ENCODE peak calls at places on chromosomes 4 and X, in nine cellular contexts. O, E, H, I, N, U, F, K and D are unnamed samples. For H3K36me3, the result is how much of the 10 kb centered on the place peaks cover.

GRCh38 chrX:16023790-16024734 is 99.3 kb upstream of the GRPR start:
- DNase-seq in O (no peak), E (no peak), H (no peak), I (peak), N (no peak), U (no peak), F (no peak), K (no peak), D (peak)

GRCh38 chrX:39499996-39500395 is 597.8 kb downstream of the BCOR start:
- DNase-seq in O (no peak), E (no peak), H (no peak), I (no peak), N (no peak), U (no peak), F (no peak), K (no peak), D (peak)

GRCh38 chr4:43126595-43126994 is 234.1 kb downstream of the GRXCR1 start:
- DNase-seq in O (no peak), E (no peak), H (no peak), I (no peak), N (no peak), U (no peak), F (no peak), K (no peak), D (no peak)

GRCh38 chr4:26916195-26916594 is 55.6 kb downstream of the STIM2 start:
- DNase-seq in O (no peak), E (no peak), H (no peak), I (peak), N (no peak), U (no peak), F (no peak), K (no peak), D (no peak)

GRCh38 chrX:43618376-43619205 is 37.5 kb upstream of the MAOA start:
- DNase-seq in O (no peak), E (no peak), H (no peak), I (no peak), N (no peak), U (peak), F (no peak), K (no peak), D (no peak)

GRCh38 chr4:76753814-76754213 is 144.1 kb downstream of the SOWAHB start:
- DNase-seq in O (no peak), E (no peak), H (no peak), I (peak), N (no peak), U (no peak), F (no peak), K (peak), D (peak)

GRCh38 chr4:41410049-41410448 is 127.9 kb upstream of the LIMCH1 start:
- DNase-seq in O (no peak), E (no peak), H (no peak), I (peak), N (no peak), U (no peak), F (no peak), K (no peak), D (no peak)

GRCh38 chr4:45036677-45037076 is 310.3 kb upstream of the GNPDA2 start:
- DNase-seq in O (no peak), E (no peak), H (no peak), I (no peak), N (no peak), U (no peak), F (no peak), K (no peak), D (no peak)

GRCh38 chrX:46125139-46125538 is 420.1 kb downstream of the ZNF674 start:
- DNase-seq in O (no peak), E (no peak), H (no peak), I (no peak), N (no peak), U (no peak), F (no peak), K (no peak), D (no peak)

GRCh38 chr4:78569291-78569821 is 17.8 kb downstream of the ANXA3 start:
- DNase-seq in O (no peak), E (no peak), H (no peak), I (peak), N (no peak), U (no peak), F (no peak), K (peak), D (peak)

GRCh38 chr4:41448935-41449334 is 89.0 kb upstream of the LIMCH1 start:
- DNase-seq in O (peak), E (peak), H (no peak), I (no peak), N (no peak), U (peak), F (no peak), K (no peak), D (no peak)

GRCh38 chrX:105114554-105115130 is 105.9 kb downstream of the TEX13A start:
- DNase-seq in O (no peak), E (no peak), H (no peak), I (no peak), N (no peak), U (no peak), F (no peak), K (no peak), D (no peak)

GRCh38 chr4:68719075-68719473 is 48.6 kb upstream of the UGT2B15 start:
- DNase-seq in O (no peak), E (no peak), H (no peak), I (no peak), N (no peak), U (no peak), F (no peak), K (no peak), D (no peak)

GRCh38 chrX:150587585-150588503 is 19.4 kb downstream of the MTM1 start:
- DNase-seq in O (no peak), E (no peak), H (peak), I (no peak), N (no peak), U (no peak), F (no peak), K (no peak), D (no peak)

GRCh38 chrX:14896273-14896672 is 23.1 kb downstream of the MOSPD2 start:
- DNase-seq in O (no peak), E (no peak), H (no peak), I (no peak), N (no peak), U (no peak), F (no peak), K (no peak), D (no peak)

GRCh38 chrX:53421772-53422090 is 723 bp downstream of the SMC1A start:
- DNase-seq in O (no peak), E (no peak), H (no peak), I (no peak), N (no peak), U (no peak), F (no peak), K (no peak), D (no peak)

GRCh38 chr4:74415602-74416300 is 29.2 kb upstream of the AREG start:
- DNase-seq in O (no peak), E (no peak), H (no peak), I (peak), N (no peak), U (no peak), F (no peak), K (no peak), D (no peak)

GRCh38 chr4:93384897-93385296 is 443.7 kb upstream of the ATOH1 start:
- DNase-seq in O (no peak), E (no peak), H (no peak), I (peak), N (no peak), U (no peak), F (no peak), K (no peak), D (peak)

GRCh38 chr4:17781072-17781830 is at the start of gene FAM184B:
- DNase-seq in O (no peak), E (no peak), H (no peak), I (no peak), N (peak), U (no peak), F (no peak), K (no peak), D (peak)

GRCh38 chr4:12902735-12903134 is 581.4 kb downstream of the RAB28 start:
- DNase-seq in O (no peak), E (no peak), H (no peak), I (no peak), N (no peak), U (no peak), F (no peak), K (no peak), D (no peak)

GRCh38 chr4:36244257-36245084 is at the start of gene ARAP2:
- DNase-seq in O (peak), E (peak), H (peak), I (peak), N (peak), U (peak), F (peak), K (no peak), D (peak)

GRCh38 chr4:71604785-71605184 is 179.1 kb downstream of the GC start:
- DNase-seq in O (no peak), E (no peak), H (no peak), I (no peak), N (no peak), U (no peak), F (no peak), K (no peak), D (no peak)

GRCh38 chr4:90357117-90357710 is 230.0 kb downstream of the CCSER1 start:
- DNase-seq in O (no peak), E (no peak), H (no peak), I (peak), N (no peak), U (no peak), F (no peak), K (peak), D (peak)

GRCh38 chr4:104728380-104729122 is 233.9 kb upstream of the CXXC4 start:
- DNase-seq in O (no peak), E (no peak), H (no peak), I (peak), N (no peak), U (no peak), F (no peak), K (no peak), D (peak)

GRCh38 chr4:113278324-113278934 is 229.0 kb downstream of the ANK2 start:
- DNase-seq in O (peak), E (peak), H (peak), I (peak), N (peak), U (peak), F (peak), K (no peak), D (peak)

GRCh38 chrX:104112326-104112951 is at the start of gene ZCCHC18:
- DNase-seq in O (peak), E (peak), H (peak), I (peak), N (peak), U (peak), F (peak), K (no peak), D (peak)

GRCh38 chrX:150980186-150980585 is 2.9 kb upstream of the HMGB3 start:
- DNase-seq in O (no peak), E (no peak), H (no peak), I (no peak), N (no peak), U (no peak), F (no peak), K (no peak), D (no peak)

GRCh38 chr4:84870398-84871163 is 95.9 kb downstream of the WDFY3 start:
- DNase-seq in O (no peak), E (no peak), H (no peak), I (peak), N (peak), U (no peak), F (no peak), K (peak), D (peak)

GRCh38 chr4:10045481-10045880 is 24.2 kb upstream of the SLC2A9 start:
- DNase-seq in O (no peak), E (no peak), H (no peak), I (peak), N (no peak), U (no peak), F (no peak), K (no peak), D (peak)

GRCh38 chrX:2463973-2464676 is 36.7 kb downstream of the DHRSX start:
- DNase-seq in O (no peak), E (no peak), H (no peak), I (no peak), N (no peak), U (no peak), F (peak), K (no peak), D (peak)

GRCh38 chr4:54213812-54214211 is 15.3 kb upstream of the PDGFRA start:
- DNase-seq in O (no peak), E (no peak), H (no peak), I (no peak), N (no peak), U (no peak), F (no peak), K (no peak), D (peak)

GRCh38 chr4:11138964-11139363 is 289.7 kb downstream of the HS3ST1 start:
- DNase-seq in O (no peak), E (no peak), H (no peak), I (no peak), N (no peak), U (no peak), F (no peak), K (no peak), D (no peak)

GRCh38 chr4:159150838-159151390 is 48.0 kb downstream of the RAPGEF2 start:
- DNase-seq in O (no peak), E (no peak), H (no peak), I (no peak), N (no peak), U (no peak), F (no peak), K (no peak), D (no peak)

GRCh38 chrX:43328358-43328946 is 327.6 kb upstream of the MAOA start:
- DNase-seq in O (no peak), E (no peak), H (no peak), I (no peak), N (no peak), U (no peak), F (no peak), K (no peak), D (no peak)

GRCh38 chrX:123425904-123426303 is 241.8 kb downstream of the GRIA3 start:
- DNase-seq in O (peak), E (peak), H (no peak), I (no peak), N (no peak), U (no peak), F (no peak), K (no peak), D (peak)

GRCh38 chrX:15311119-15311518 is 4.3 kb downstream of the ASB11 start:
- DNase-seq in O (no peak), E (no peak), H (no peak), I (no peak), N (no peak), U (no peak), F (no peak), K (no peak), D (no peak)

GRCh38 chrX:24590111-24590510 is 57.0 kb downstream of the PCYT1B start:
- DNase-seq in O (no peak), E (no peak), H (no peak), I (no peak), N (no peak), U (no peak), F (no peak), K (no peak), D (no peak)

GRCh38 chr4:138297743-138298405 is 55.7 kb upstream of the SLC7A11 start:
- DNase-seq in O (no peak), E (no peak), H (no peak), I (peak), N (no peak), U (no peak), F (no peak), K (no peak), D (no peak)

GRCh38 chrX:40152173-40152705 is 54.5 kb upstream of the BCOR start:
- DNase-seq in O (no peak), E (peak), H (peak), I (no peak), N (peak), U (peak), F (peak), K (no peak), D (no peak)

DNA sequence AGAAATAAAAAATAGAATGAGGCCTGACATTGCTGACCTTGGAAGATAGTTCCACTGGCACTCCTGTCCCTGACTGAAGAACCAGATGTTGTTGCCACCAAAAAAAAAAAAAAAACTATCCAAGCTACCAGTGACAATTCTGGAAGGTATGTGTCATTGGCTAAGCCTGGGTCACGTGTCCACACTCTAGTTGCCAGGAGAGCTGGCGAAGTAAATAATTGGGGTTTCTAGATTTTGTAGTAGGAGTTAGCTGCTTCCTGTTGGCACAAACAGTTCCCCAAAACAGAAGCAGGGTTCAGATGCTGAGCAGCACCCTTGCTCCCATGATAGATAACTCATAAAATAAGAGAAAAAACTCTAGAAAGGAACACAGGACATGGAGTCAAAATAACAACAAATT is 20.5 kb downstream of the MND1 start:
- DNase-seq in O (no peak), E (no peak), H (no peak), I (no peak), N (no peak), U (no peak), F (peak), K (no peak), D (no peak)
- H3K36me3 ChIP-seq in O (under half), E (under half), H (under half), I (under half), N (under half), U (under half), F (under half), K (under half), D (under half)

GRCh38 chr4:25816591-25817058 is 46.2 kb downstream of the SEL1L3 start:
- DNase-seq in O (no peak), E (no peak), H (no peak), I (no peak), N (no peak), U (no peak), F (no peak), K (no peak), D (no peak)

GRCh38 chr4:25815586-25815985 is 47.2 kb downstream of the SEL1L3 start:
- DNase-seq in O (no peak), E (no peak), H (no peak), I (no peak), N (no peak), U (no peak), F (no peak), K (no peak), D (peak)

GRCh38 chr4:25813705-25814104 is 49.1 kb downstream of the SEL1L3 start:
- DNase-seq in O (peak), E (no peak), H (no peak), I (peak), N (no peak), U (no peak), F (no peak), K (no peak), D (peak)

GRCh38 chr4:25814323-25814722 is 48.5 kb downstream of the SEL1L3 start:
- DNase-seq in O (peak), E (no peak), H (no peak), I (peak), N (no peak), U (peak), F (peak), K (no peak), D (peak)

DNA sequence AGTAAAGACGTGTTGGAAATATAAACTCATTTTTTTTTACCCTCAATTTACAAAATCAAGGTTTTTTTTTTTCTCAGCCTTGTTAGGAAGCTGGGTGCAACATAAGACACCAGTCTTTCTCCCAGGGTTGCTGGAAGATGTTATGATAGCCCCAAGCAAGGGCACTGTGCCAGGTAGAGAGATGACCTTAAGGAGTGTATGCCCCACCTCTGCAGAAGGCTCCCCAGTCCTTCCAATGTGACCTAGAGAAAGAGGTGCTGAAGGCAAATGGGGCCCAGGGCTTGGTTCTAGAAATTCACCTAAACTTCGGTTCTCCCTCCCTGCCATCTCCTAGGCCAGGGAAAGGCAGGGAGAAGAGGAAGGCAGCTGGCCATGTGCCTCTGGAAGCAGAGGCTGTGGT is 48.1 kb downstream of the SEL1L3 start:
- DNase-seq in O (no peak), E (no peak), H (no peak), I (no peak), N (no peak), U (no peak), F (no peak), K (no peak), D (no peak)
- H3K36me3 ChIP-seq in O (under half), E (under half), H (under half), I (under half), N (under half), U (under half), F (under half), K (under half), D (under half)

DNA sequence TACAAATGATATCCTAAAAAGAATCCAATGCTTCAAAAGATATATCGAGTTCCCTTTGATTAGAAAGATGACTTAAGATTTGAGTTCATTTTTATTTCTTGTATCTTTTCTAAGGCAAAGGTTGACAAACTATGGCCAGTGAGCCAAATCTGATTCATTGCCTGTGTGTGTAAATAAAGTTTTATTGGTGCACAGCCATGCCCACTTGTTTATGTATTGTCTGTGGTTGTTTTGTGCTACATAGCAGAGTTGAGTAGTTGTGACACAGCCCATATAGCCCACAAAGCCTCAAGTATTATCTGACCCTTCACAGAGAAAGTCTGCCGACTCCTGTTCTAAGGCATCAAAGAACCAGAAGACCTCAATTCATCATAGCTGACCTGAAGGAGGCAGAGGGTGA is 32.2 kb upstream of the EIF1AX start:
- DNase-seq in O (no peak), E (no peak), H (no peak), I (no peak), N (no peak), U (no peak), F (no peak), K (no peak), D (no peak)
- H3K36me3 ChIP-seq in O (under half), E (under half), H (under half), I (under half), N (under half), U (under half), F (half or more), K (under half), D (under half)

GRCh38 chr4:139367421-139368090 is 65.3 kb upstream of the NDUFC1 start:
- DNase-seq in O (no peak), E (no peak), H (no peak), I (peak), N (no peak), U (no peak), F (no peak), K (peak), D (peak)

GRCh38 chr4:139368990-139369389 is 66.7 kb upstream of the NDUFC1 start:
- DNase-seq in O (no peak), E (no peak), H (no peak), I (no peak), N (no peak), U (no peak), F (no peak), K (no peak), D (peak)
- H3K36me3 ChIP-seq in O (under half), E (under half), H (under half), I (under half), N (half or more), U (under half), F (half or more), K (under half), D (under half)

GRCh38 chr4:519203-519651 is 20.2 kb downstream of the PIGG start:
- DNase-seq in O (no peak), E (no peak), H (no peak), I (no peak), N (no peak), U (no peak), F (no peak), K (no peak), D (no peak)

GRCh38 chr4:518569-519083 is 19.6 kb downstream of the PIGG start:
- DNase-seq in O (no peak), E (no peak), H (no peak), I (no peak), N (peak), U (no peak), F (no peak), K (no peak), D (no peak)

GRCh38 chr4:515251-515650 is 16.2 kb downstream of the PIGG start:
- DNase-seq in O (no peak), E (no peak), H (no peak), I (no peak), N (no peak), U (no peak), F (no peak), K (no peak), D (no peak)

GRCh38 chr4:517806-518070 is 18.7 kb downstream of the PIGG start:
- DNase-seq in O (no peak), E (no peak), H (no peak), I (no peak), N (no peak), U (no peak), F (no peak), K (no peak), D (no peak)

GRCh38 chr4:517061-517805 is 18.2 kb downstream of the PIGG start:
- DNase-seq in O (no peak), E (no peak), H (no peak), I (no peak), N (no peak), U (no peak), F (no peak), K (no peak), D (no peak)
- H3K36me3 ChIP-seq in O (under half), E (under half), H (under half), I (half or more), N (under half), U (under half), F (half or more), K (under half), D (under half)

GRCh38 chrX:1419545-1420355 is 27.8 kb upstream of the SLC25A6 start:
- DNase-seq in O (no peak), E (no peak), H (no peak), I (no peak), N (no peak), U (no peak), F (peak), K (no peak), D (no peak)
- H3K36me3 ChIP-seq in O (under half), E (under half), H (under half), I (half or more), N (half or more), U (under half), F (under half), K (under half), D (under half)